ENCODE peak calls at places on chromosomes 16 and 17, in five cellular contexts. Q, T, N, Z and U are unnamed samples.

GRCh38 chr17:29715680-29716079 is 93.0 kb upstream of the CORO6 start:
- DNase-seq in Q (no peak), T (no peak), N (no peak), Z (no peak), U (no peak)

GRCh38 chr16:24540575-24541240 is 1.3 kb downstream of the RBBP6 start:
- DNase-seq in Q (peak; percentile 7), T (no peak), N (peak; percentile 44), Z (peak; percentile 40), U (peak; percentile 50)

GRCh38 chr16:7013990-7014389 is 318.7 kb upstream of the RBFOX1 start:
- DNase-seq in Q (no peak), T (no peak), N (peak; percentile 13), Z (no peak), U (peak; percentile 79)

GRCh38 chr16:71474864-71475263 is 12.8 kb upstream of the ZNF23 start:
- DNase-seq in Q (no peak), T (no peak), N (no peak), Z (no peak), U (no peak)

GRCh38 chr16:12258806-12259205 is 282.3 kb downstream of the SNX29 start:
- DNase-seq in Q (no peak), T (no peak), N (no peak), Z (no peak), U (peak; percentile 18)

GRCh38 chr17:47937915-47938314 is 3.5 kb upstream of the PNPO start:
- DNase-seq in Q (no peak), T (no peak), N (no peak), Z (no peak), U (no peak)

GRCh38 chr17:2034806-2035548 is 5.0 kb downstream of the DPH1 start:
- DNase-seq in Q (no peak), T (no peak), N (no peak), Z (no peak), U (no peak)

GRCh38 chr17:44846206-44846605 is 1.5 kb upstream of the HIGD1B start:
- DNase-seq in Q (no peak), T (no peak), N (no peak), Z (no peak), U (no peak)

GRCh38 chr16:24988593-24989338 is 26.4 kb downstream of the ARHGAP17 start:
- DNase-seq in Q (no peak), T (no peak), N (peak; percentile 91), Z (peak; percentile 26), U (peak; percentile 46)

GRCh38 chr17:49696233-49696761 is 11.5 kb downstream of the SLC35B1 start:
- DNase-seq in Q (peak; percentile 34), T (no peak), N (no peak), Z (peak; percentile 87), U (no peak)

GRCh38 chr17:80319262-80319998 is 58.8 kb downstream of the RNF213 start:
- DNase-seq in Q (no peak), T (peak; percentile 64), N (no peak), Z (no peak), U (no peak)

GRCh38 chr16:57480127-57480753 is 6.1 kb downstream of the DOK4 start:
- DNase-seq in Q (no peak), T (peak; percentile 89), N (no peak), Z (no peak), U (peak; percentile 29)

GRCh38 chr16:61829631-61830030 is 206.6 kb downstream of the CDH8 start:
- DNase-seq in Q (no peak), T (no peak), N (no peak), Z (no peak), U (no peak)

GRCh38 chr16:67457611-67458010 is 23.3 kb downstream of the ATP6V0D1 start:
- DNase-seq in Q (no peak), T (no peak), N (no peak), Z (no peak), U (no peak)

GRCh38 chr16:49620158-49620867 is 235.6 kb downstream of the ZNF423 start:
- DNase-seq in Q (no peak), T (peak; percentile 96), N (peak; percentile 68), Z (no peak), U (peak; percentile 71)

GRCh38 chr17:64732336-64733006 is 70.4 kb upstream of the SMURF2 start:
- DNase-seq in Q (no peak), T (no peak), N (peak; percentile 68), Z (no peak), U (peak; percentile 34)

GRCh38 chr17:62933986-62934385 is 32.0 kb upstream of the TANC2 start:
- DNase-seq in Q (no peak), T (no peak), N (no peak), Z (no peak), U (peak; percentile 56)

GRCh38 chr17:77392376-77393273 is 251.9 kb downstream of the SEC14L1 start:
- DNase-seq in Q (no peak), T (peak; percentile 82), N (no peak), Z (no peak), U (peak; percentile 68)

GRCh38 chr17:73283841-73284282 is 22.2 kb upstream of the CPSF4L start:
- DNase-seq in Q (no peak), T (peak; percentile 87), N (no peak), Z (no peak), U (peak; percentile 91)

GRCh38 chr17:45857977-45858708 is 13.5 kb downstream of the SPPL2C start:
- DNase-seq in Q (no peak), T (no peak), N (peak; percentile 53), Z (no peak), U (peak; percentile 93)

GRCh38 chr17:35390663-35391062 is 17.2 kb upstream of the SLFN11 start:
- DNase-seq in Q (no peak), T (no peak), N (no peak), Z (no peak), U (no peak)

GRCh38 chr17:7476474-7476873 is 3.0 kb downstream of the ZBTB4 start:
- DNase-seq in Q (no peak), T (no peak), N (peak; percentile 72), Z (no peak), U (no peak)

GRCh38 chr16:73054732-73055481 is 7.0 kb upstream of the ZFHX3 start:
- DNase-seq in Q (no peak), T (no peak), N (peak; percentile 25), Z (no peak), U (peak; percentile 86)

GRCh38 chr17:76677406-76677805 is 33.4 kb downstream of the MXRA7 start:
- DNase-seq in Q (no peak), T (no peak), N (no peak), Z (no peak), U (no peak)

GRCh38 chr17:77644981-77645380 is 313.5 kb upstream of the TNRC6C start:
- DNase-seq in Q (peak; percentile 35), T (no peak), N (no peak), Z (peak; percentile 39), U (peak; percentile 55)

GRCh38 chr17:44310188-44310587 is 1.8 kb downstream of the RUNDC3A start:
- DNase-seq in Q (no peak), T (no peak), N (no peak), Z (no peak), U (no peak)

GRCh38 chr17:50565559-50566350 is 5.2 kb downstream of the CACNA1G start:
- DNase-seq in Q (no peak), T (no peak), N (peak; percentile 16), Z (no peak), U (peak; percentile 80)

GRCh38 chr17:27466748-27467375 is 10.6 kb downstream of the KSR1 start:
- DNase-seq in Q (peak; percentile 38), T (no peak), N (peak; percentile 50), Z (peak; percentile 87), U (no peak)

GRCh38 chr17:78723001-78723796 is 58.9 kb downstream of the CYTH1 start:
- DNase-seq in Q (no peak), T (no peak), N (no peak), Z (no peak), U (peak; percentile 94)

GRCh38 chr17:57102122-57102521 is 17.1 kb downstream of the AKAP1 start:
- DNase-seq in Q (no peak), T (no peak), N (no peak), Z (no peak), U (no peak)

GRCh38 chr17:39973496-39973895 is 7.1 kb upstream of the PSMD3 start:
- DNase-seq in Q (no peak), T (no peak), N (no peak), Z (no peak), U (no peak)

GRCh38 chr17:41800601-41801373 is 11.0 kb downstream of the P3H4 start:
- DNase-seq in Q (no peak), T (no peak), N (peak; percentile 28), Z (no peak), U (peak; percentile 93)

GRCh38 chr16:67394271-67395104 is 1.2 kb upstream of the TPPP3 start:
- DNase-seq in Q (no peak), T (peak; percentile 68), N (peak; percentile 32), Z (no peak), U (peak; percentile 80)

GRCh38 chr16:30910427-30911029 is 12.8 kb upstream of the FBXL19 start:
- DNase-seq in Q (no peak), T (no peak), N (no peak), Z (no peak), U (no peak)

GRCh38 chr17:2892305-2892971 is 96.2 kb downstream of the RAP1GAP2 start:
- DNase-seq in Q (no peak), T (no peak), N (peak; percentile 52), Z (peak; percentile 34), U (no peak)

GRCh38 chr16:12060751-12061150 is 84.2 kb downstream of the SNX29 start:
- DNase-seq in Q (no peak), T (no peak), N (no peak), Z (no peak), U (peak; percentile 68)

GRCh38 chr17:33977729-33978514 is 277.2 kb upstream of the CCL2 start:
- DNase-seq in Q (no peak), T (no peak), N (no peak), Z (no peak), U (no peak)

GRCh38 chr17:75262112-75262606 is 480 bp downstream of the MRPS7 start:
- DNase-seq in Q (no peak), T (no peak), N (no peak), Z (no peak), U (no peak)